ENCODE peak calls at places on chromosome 7, in six cellular contexts. Q is endodermal cell, P is A549, F is right atrium auricular region, R is tibial nerve, Y is endothelial cell. J is an unnamed sample.

GRCh38 chr7:129497156-129497555 is 5.2 kb upstream of the SMKR1 start:
- DNase-seq in Q (no peak), P (no peak), F (peak), R (no peak), Y (no peak), J (peak)

GRCh38 chr7:116438274-116438673 is 61.3 kb upstream of the CAV2 start:
- DNase-seq in Q (no peak), P (peak), F (no peak), R (no peak), Y (no peak), J (no peak)

GRCh38 chr7:82729172-82730030 is 285.8 kb upstream of the CACNA2D1 start:
- DNase-seq in Q (peak), P (peak), F (no peak), R (no peak), Y (peak), J (no peak)

GRCh38 chr7:84022686-84023308 is 171.8 kb downstream of the SEMA3A start:
- DNase-seq in Q (no peak), P (peak), F (no peak), R (no peak), Y (no peak), J (no peak)

GRCh38 chr7:100127866-100128601 is 1.3 kb downstream of the MBLAC1 start:
- DNase-seq in Q (peak), P (no peak), F (no peak), R (no peak), Y (peak), J (no peak)

GRCh38 chr7:132904209-132904608 is 177.7 kb downstream of the CHCHD3 start:
- DNase-seq in Q (no peak), P (no peak), F (no peak), R (no peak), Y (no peak), J (no peak)

GRCh38 chr7:155917836-155918385 is 105.6 kb upstream of the SHH start:
- DNase-seq in Q (no peak), P (no peak), F (no peak), R (no peak), Y (no peak), J (no peak)

GRCh38 chr7:30845426-30846135 is 66.1 kb upstream of the AQP1 start:
- DNase-seq in Q (no peak), P (no peak), F (peak), R (peak), Y (peak), J (no peak)

GRCh38 chr7:37724732-37725131 is 41.2 kb downstream of the GPR141 start:
- DNase-seq in Q (no peak), P (no peak), F (no peak), R (no peak), Y (no peak), J (no peak)

GRCh38 chr7:154167807-154168206 is 115.6 kb downstream of the DPP6 start:
- DNase-seq in Q (no peak), P (no peak), F (no peak), R (no peak), Y (no peak), J (no peak)

GRCh38 chr7:115133248-115133647 is 211.4 kb downstream of the MDFIC start:
- DNase-seq in Q (no peak), P (no peak), F (no peak), R (no peak), Y (no peak), J (no peak)

DNA sequence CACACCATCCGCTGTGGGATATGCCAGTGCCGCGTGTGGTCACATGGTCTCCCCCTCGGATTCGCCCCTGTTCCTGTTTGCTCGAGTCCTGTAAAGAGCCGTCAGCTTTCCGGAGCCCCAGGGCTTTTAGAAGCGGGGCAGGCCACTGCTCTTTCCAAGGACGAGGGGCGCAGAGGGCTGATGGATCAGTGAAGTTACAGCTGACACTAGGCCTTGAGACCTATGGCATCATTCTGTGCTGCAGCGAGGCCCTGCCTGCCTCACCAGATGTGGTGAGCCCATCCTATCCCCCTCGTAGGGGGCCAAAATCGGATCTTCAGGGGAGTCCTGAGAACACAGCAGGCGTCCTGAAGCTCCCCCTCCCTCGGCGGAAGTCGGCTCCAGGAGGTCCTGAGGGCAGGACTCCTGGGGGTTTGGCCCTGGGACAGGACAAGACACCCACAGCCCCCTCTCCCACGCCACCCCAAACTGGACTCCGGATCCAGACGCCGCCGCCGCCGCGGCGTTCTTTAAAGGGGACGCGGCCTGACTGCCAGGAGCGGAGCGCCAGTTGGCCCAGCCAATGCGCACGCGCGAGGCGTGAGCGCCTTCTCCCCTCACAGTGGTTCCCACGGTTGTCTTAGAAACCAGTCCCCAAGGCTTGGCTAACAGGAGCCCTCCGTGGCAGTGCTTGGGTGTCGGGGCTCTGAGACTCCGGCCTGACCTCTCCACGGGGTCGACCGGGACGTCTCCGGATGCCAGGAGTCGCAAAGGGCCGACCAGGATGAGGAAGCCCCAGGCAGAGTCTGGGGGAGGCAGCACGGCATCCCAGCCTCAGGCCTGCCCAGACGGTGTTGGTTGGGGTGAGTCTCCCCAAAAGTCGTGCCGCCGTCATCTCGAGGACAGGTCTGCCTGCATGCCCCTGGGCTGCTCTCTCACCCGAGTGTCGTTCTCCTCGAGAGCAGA is 371.7 kb downstream of the ZNF716 start:
- DNase-seq in Q (no peak), P (no peak), F (no peak), R (no peak), Y (no peak), J (no peak)
- TF ChIP-seq CTCF in Q (no peak), P (no peak), F (no peak), R (no peak), Y (no peak), J (no peak)

GRCh38 chr7:136870799-136871487 is 2.5 kb downstream of the CHRM2 start:
- DNase-seq in Q (peak), P (no peak), F (no peak), R (no peak), Y (peak), J (peak)
- TF ChIP-seq CTCF in Q (no peak), P (no peak), F (no peak), R (no peak), Y (no peak), J (peak)

GRCh38 chr7:149833495-149834130 is 4.6 kb upstream of the ZNF862 start:
- DNase-seq in Q (no peak), P (no peak), F (no peak), R (no peak), Y (no peak), J (no peak)

GRCh38 chr7:149832332-149833041 is 5.7 kb upstream of the ZNF862 start:
- DNase-seq in Q (no peak), P (no peak), F (no peak), R (no peak), Y (no peak), J (no peak)

GRCh38 chr7:149830997-149831729 is 7.0 kb upstream of the ZNF862 start:
- DNase-seq in Q (no peak), P (no peak), F (no peak), R (no peak), Y (no peak), J (peak)

GRCh38 chr7:149834601-149835000 is 3.6 kb upstream of the ZNF862 start:
- DNase-seq in Q (no peak), P (no peak), F (no peak), R (no peak), Y (no peak), J (no peak)

DNA sequence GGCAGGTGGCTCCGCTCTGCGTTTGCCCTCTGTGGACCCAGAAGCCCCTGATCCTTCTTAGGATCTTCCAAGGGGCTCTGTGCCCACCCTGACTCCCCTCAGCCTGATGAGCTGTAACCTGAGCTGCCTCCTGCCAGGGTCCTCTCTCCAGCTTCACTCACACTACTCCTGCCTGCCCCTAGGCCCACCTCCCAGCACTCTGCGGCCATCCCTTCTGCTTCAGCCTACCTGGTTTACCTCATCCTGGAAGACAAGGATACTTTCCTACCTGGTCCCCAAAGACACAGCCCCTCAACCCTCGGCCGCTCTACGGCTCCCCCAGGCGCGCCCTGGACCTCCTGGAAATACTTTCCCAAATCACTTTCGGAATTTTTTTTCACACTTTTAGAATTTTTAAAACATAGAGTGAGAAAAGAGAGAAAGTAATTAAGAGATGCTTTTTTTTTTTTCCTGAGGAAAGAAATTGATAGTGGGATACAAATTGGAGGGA is 6.4 kb upstream of the ZNF862 start:
- DNase-seq in Q (peak), P (no peak), F (no peak), R (no peak), Y (no peak), J (no peak)
- TF ChIP-seq CTCF in Q (no peak), P (no peak), F (no peak), R (no peak), Y (no peak), J (no peak)

DNA sequence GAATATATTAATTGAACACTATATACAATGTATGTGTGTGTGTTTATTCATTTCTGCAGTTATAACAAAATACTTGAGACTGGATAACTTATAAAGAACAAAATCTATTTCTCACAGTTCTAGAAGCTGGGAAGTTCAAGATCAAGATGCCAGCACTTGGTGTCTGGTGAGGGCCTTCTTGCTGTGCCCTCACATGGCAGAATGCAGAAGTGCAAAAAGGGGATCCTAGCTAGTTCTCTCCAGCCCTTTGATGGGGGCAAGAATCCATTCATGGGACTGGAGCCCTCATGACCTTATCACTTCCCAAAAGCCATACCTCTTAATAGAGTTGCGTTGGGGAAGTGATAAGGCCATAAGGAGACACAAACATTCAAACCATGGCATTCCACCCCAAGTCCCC is 8.4 kb downstream of the GRB10 start:
- DNase-seq in Q (no peak), P (no peak), F (no peak), R (no peak), Y (no peak), J (no peak)
- TF ChIP-seq CTCF in Q (peak), P (no peak), F (no peak), R (no peak), Y (no peak), J (no peak)

J was measured in type B pancreatic cell.